ENCODE peak calls at places on chromosome 21, in eight cellular contexts. P is kidney; F is sigmoid colon; Q is lung; R is IMR-90; Y is fibroblast of lung; A is GM23248; V is naive thymus-derived CD4-positive, alpha-beta T cell. I is an unnamed sample.

GRCh38 chr21:24844672-24845071 is 762.6 kb downstream of the MRPL39 start:
- DNase-seq in P (no peak), F (no peak), Q (no peak), R (peak), Y (no peak), A (no peak), V (no peak), I (no peak)

GRCh38 chr21:41207401-41208388 is 39.7 kb downstream of the BACE2 start:
- DNase-seq in P (peak), F (peak), Q (peak), R (peak), Y (peak), A (peak), V (no peak), I (peak)

GRCh38 chr21:46455575-46456385 is 2.9 kb upstream of the DIP2A start:
- DNase-seq in P (no peak), F (peak), Q (no peak), R (peak), Y (peak), A (peak), V (no peak), I (no peak)

GRCh38 chr21:38741976-38742309 is 63.8 kb upstream of the ETS2 start:
- DNase-seq in P (no peak), F (no peak), Q (no peak), R (no peak), Y (no peak), A (no peak), V (no peak), I (no peak)

GRCh38 chr21:38645282-38645681 is 147.0 kb upstream of the ERG start:
- DNase-seq in P (no peak), F (no peak), Q (no peak), R (peak), Y (peak), A (peak), V (no peak), I (no peak)

GRCh38 chr21:23130308-23130707 is 2132.1 kb downstream of the NCAM2 start:
- DNase-seq in P (no peak), F (no peak), Q (no peak), R (no peak), Y (no peak), A (no peak), V (no peak), I (no peak)

GRCh38 chr21:29144736-29145353 is 14.4 kb downstream of the MAP3K7CL start:
- DNase-seq in P (no peak), F (no peak), Q (no peak), R (peak), Y (peak), A (peak), V (no peak), I (no peak)

GRCh38 chr21:32519945-32520884 is 65.1 kb downstream of the TCP10L start:
- DNase-seq in P (no peak), F (no peak), Q (no peak), R (no peak), Y (no peak), A (no peak), V (no peak), I (no peak)

GRCh38 chr21:39429445-39429844 is 16.1 kb downstream of the LCA5L start:
- DNase-seq in P (no peak), F (no peak), Q (no peak), R (no peak), Y (no peak), A (no peak), V (no peak), I (no peak)

GRCh38 chr21:32238063-32238462 is 40.8 kb downstream of the MIS18A start:
- DNase-seq in P (no peak), F (no peak), Q (no peak), R (no peak), Y (no peak), A (no peak), V (no peak), I (no peak)

GRCh38 chr21:15028186-15028585 is 36.6 kb downstream of the NRIP1 start:
- DNase-seq in P (no peak), F (no peak), Q (no peak), R (no peak), Y (no peak), A (no peak), V (no peak), I (no peak)

GRCh38 chr21:15023782-15024181 is 41.0 kb downstream of the NRIP1 start:
- DNase-seq in P (no peak), F (no peak), Q (no peak), R (peak), Y (peak), A (peak), V (no peak), I (no peak)

GRCh38 chr21:15026370-15026769 is 38.4 kb downstream of the NRIP1 start:
- DNase-seq in P (no peak), F (no peak), Q (no peak), R (no peak), Y (no peak), A (no peak), V (no peak), I (no peak)

GRCh38 chr21:15029077-15029476 is 35.7 kb downstream of the NRIP1 start:
- DNase-seq in P (no peak), F (no peak), Q (no peak), R (no peak), Y (peak), A (no peak), V (no peak), I (no peak)

GRCh38 chr21:15027056-15027455 is 37.7 kb downstream of the NRIP1 start:
- DNase-seq in P (no peak), F (no peak), Q (no peak), R (no peak), Y (no peak), A (no peak), V (no peak), I (no peak)
- H3K27ac ChIP-seq in P (no peak), F (no peak), Q (no peak), R (no peak), Y (no peak), A (no peak), V (no peak), I (no peak)

GRCh38 chr21:34670962-34671348 is 2.2 kb downstream of the CLIC6 start:
- DNase-seq in P (no peak), F (no peak), Q (no peak), R (no peak), Y (no peak), A (peak), V (no peak), I (no peak)
- H3K4me3 ChIP-seq in P (no peak), F (peak), Q (no peak), R (no peak), Y (peak), A (peak), V (peak), I (no peak)

GRCh38 chr21:35350965-35351364 is 301.9 kb upstream of the RUNX1 start:
- DNase-seq in P (no peak), F (no peak), Q (no peak), R (peak), Y (peak), A (peak), V (no peak), I (no peak)
- H3K27ac ChIP-seq in P (no peak), F (no peak), Q (no peak), R (no peak), Y (no peak), A (peak), V (no peak), I (no peak)

GRCh38 chr21:37082375-37082774 is 9.3 kb downstream of the TTC3 start:
- DNase-seq in P (no peak), F (no peak), Q (no peak), R (no peak), Y (no peak), A (no peak), V (no peak), I (no peak)

GRCh38 chr21:37077403-37077802 is 4.3 kb downstream of the TTC3 start:
- DNase-seq in P (no peak), F (no peak), Q (no peak), R (no peak), Y (no peak), A (no peak), V (no peak), I (no peak)

GRCh38 chr21:37082856-37083611 is 10.0 kb downstream of the TTC3 start:
- DNase-seq in P (no peak), F (no peak), Q (no peak), R (no peak), Y (no peak), A (no peak), V (no peak), I (no peak)

GRCh38 chr21:37076087-37076486 is 3.0 kb downstream of the TTC3 start:
- DNase-seq in P (no peak), F (no peak), Q (no peak), R (no peak), Y (no peak), A (no peak), V (no peak), I (no peak)

GRCh38 chr21:37079211-37079824 is 6.3 kb downstream of the TTC3 start:
- DNase-seq in P (no peak), F (no peak), Q (no peak), R (no peak), Y (no peak), A (peak), V (peak), I (no peak)
- H3K4me3 ChIP-seq in P (no peak), F (no peak), Q (no peak), R (no peak), Y (no peak), A (no peak), V (no peak), I (no peak)

DNA sequence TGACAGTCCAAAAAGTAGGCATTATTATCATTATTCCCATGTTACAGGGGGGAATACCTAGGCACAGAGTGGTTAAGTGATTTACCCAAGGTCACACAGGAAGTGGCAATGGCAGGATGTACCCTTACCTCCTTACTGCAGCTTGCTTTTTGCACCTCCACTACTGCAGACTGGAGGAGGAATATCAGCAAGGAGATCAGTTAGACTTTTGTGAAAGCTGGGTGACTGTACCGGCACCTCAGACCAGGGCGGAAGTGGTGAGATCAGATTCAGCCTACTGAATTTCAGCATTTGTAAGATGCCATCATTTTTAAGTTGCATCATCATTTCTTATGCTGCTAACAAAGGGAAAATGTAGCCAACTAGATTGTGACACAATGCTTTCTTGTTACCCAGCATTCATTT is 4.5 kb downstream of the ADARB1 start:
- DNase-seq in P (no peak), F (peak), Q (no peak), R (peak), Y (peak), A (peak), V (peak), I (peak)
- H3K27ac ChIP-seq in P (no peak), F (peak), Q (peak), R (peak), Y (no peak), A (peak), V (peak), I (no peak)

GRCh38 chr21:42414066-42414465 is 10.4 kb downstream of the UBASH3A start:
- DNase-seq in P (no peak), F (no peak), Q (no peak), R (no peak), Y (no peak), A (no peak), V (no peak), I (no peak)
- H3K4me3 ChIP-seq in P (no peak), F (no peak), Q (no peak), R (no peak), Y (no peak), A (no peak), V (peak), I (no peak)

GRCh38 chr21:17987328-17987727 is 168.2 kb upstream of the C21orf91 start:
- DNase-seq in P (no peak), F (no peak), Q (no peak), R (no peak), Y (no peak), A (no peak), V (no peak), I (no peak)
- H3K27ac ChIP-seq in P (no peak), F (no peak), Q (no peak), R (no peak), Y (no peak), A (no peak), V (no peak), I (no peak)

GRCh38 chr21:44846485-44847260 is 26.8 kb downstream of the PTTG1IP start:
- DNase-seq in P (peak), F (peak), Q (peak), R (peak), Y (peak), A (peak), V (peak), I (peak)
- H3K4me3 ChIP-seq in P (no peak), F (no peak), Q (no peak), R (no peak), Y (peak), A (peak), V (peak), I (no peak)